ENCODE peak calls at places on chromosomes 2 and 18, in seven cellular contexts. D, F, Z, X, S, A and W are unnamed samples.

GRCh38 chr18:79914614-79915160 is 36.8 kb downstream of the SLC66A2 start:
- DNase-seq in D (peak), F (no peak), Z (no peak), X (no peak), S (no peak), A (no peak), W (no peak)

GRCh38 chr2:188713961-188714360 is 260.2 kb upstream of the COL3A1 start:
- DNase-seq in D (no peak), F (no peak), Z (no peak), X (no peak), S (no peak), A (no peak), W (no peak)

GRCh38 chr2:123913266-123913810 is 111.7 kb upstream of the CNTNAP5 start:
- DNase-seq in D (no peak), F (no peak), Z (no peak), X (no peak), S (peak), A (no peak), W (no peak)

GRCh38 chr18:69898241-69898861 is 49.3 kb downstream of the CD226 start:
- DNase-seq in D (peak), F (no peak), Z (no peak), X (no peak), S (peak), A (no peak), W (no peak)

GRCh38 chr2:205566556-205567061 is 115.7 kb upstream of the NRP2 start:
- DNase-seq in D (no peak), F (peak), Z (no peak), X (no peak), S (no peak), A (no peak), W (no peak)

GRCh38 chr2:106703161-106703560 is 182.8 kb downstream of the ST6GAL2 start:
- DNase-seq in D (no peak), F (no peak), Z (no peak), X (no peak), S (no peak), A (no peak), W (no peak)

GRCh38 chr2:7083580-7084509 is 166.6 kb downstream of the RNF144A start:
- DNase-seq in D (no peak), F (peak), Z (no peak), X (no peak), S (peak), A (no peak), W (peak)

GRCh38 chr2:65411056-65411795 is 21.2 kb downstream of the SPRED2 start:
- DNase-seq in D (no peak), F (no peak), Z (no peak), X (no peak), S (no peak), A (no peak), W (no peak)

GRCh38 chr18:60053747-60054304 is 154.0 kb downstream of the PMAIP1 start:
- DNase-seq in D (no peak), F (peak), Z (peak), X (no peak), S (no peak), A (peak), W (peak)